ENCODE peak calls at places on chromosomes 2 and 18, in nine cellular contexts. One of them, this sample, is unnamed.

GRCh38 chr2:219002395-219003266 is 9.4 kb upstream of the CRYBA2 start:
- DNase-seq in GM19239: no peak
- DNase-seq in renal cortical epithelial cell: no peak
- DNase-seq in anterior cingulate cortex: no peak
- DNase-seq in activated CD8-positive, alpha-beta memory T cell treated with anti-CD3 and anti-CD28 coated beads for 24 hours: no peak
- DNase-seq in ELR: no peak
- DNase-seq in midbrain: no peak
- DNase-seq in astrocyte of the spinal cord: no peak
- DNase-seq in heart left ventricle: no peak
- DNase-seq in this sample: peak; percentile 78

GRCh38 chr2:149441255-149441654 is 110.9 kb downstream of the LYPD6 start:
- DNase-seq in GM19239: no peak
- DNase-seq in renal cortical epithelial cell: no peak
- DNase-seq in midbrain: no peak
- DNase-seq in astrocyte of the spinal cord: no peak
- DNase-seq in anterior cingulate cortex: no peak
- DNase-seq in ELR: no peak
- DNase-seq in activated CD8-positive, alpha-beta memory T cell treated with anti-CD3 and anti-CD28 coated beads for 24 hours: no peak
- DNase-seq in heart left ventricle: no peak
- DNase-seq in this sample: no peak

GRCh38 chr2:74549685-74549971 is 4.1 kb downstream of the LOXL3 start:
- DNase-seq in heart left ventricle: no peak
- DNase-seq in ELR: no peak
- DNase-seq in astrocyte of the spinal cord: no peak
- DNase-seq in GM19239: no peak
- DNase-seq in midbrain: no peak
- DNase-seq in activated CD8-positive, alpha-beta memory T cell treated with anti-CD3 and anti-CD28 coated beads for 24 hours: no peak
- DNase-seq in renal cortical epithelial cell: no peak
- DNase-seq in anterior cingulate cortex: no peak
- DNase-seq in this sample: no peak

GRCh38 chr2:55033921-55034320 is 16.3 kb downstream of the RTN4 start:
- DNase-seq in activated CD8-positive, alpha-beta memory T cell treated with anti-CD3 and anti-CD28 coated beads for 24 hours: no peak
- DNase-seq in anterior cingulate cortex: no peak
- DNase-seq in ELR: no peak
- DNase-seq in midbrain: no peak
- DNase-seq in GM19239: no peak
- DNase-seq in renal cortical epithelial cell: no peak
- DNase-seq in astrocyte of the spinal cord: no peak
- DNase-seq in heart left ventricle: no peak
- DNase-seq in this sample: no peak

GRCh38 chr2:75022516-75022915 is 64.1 kb downstream of the POLE4 start:
- DNase-seq in midbrain: no peak
- DNase-seq in anterior cingulate cortex: no peak
- DNase-seq in GM19239: no peak
- DNase-seq in heart left ventricle: no peak
- DNase-seq in activated CD8-positive, alpha-beta memory T cell treated with anti-CD3 and anti-CD28 coated beads for 24 hours: no peak
- DNase-seq in ELR: peak; percentile 68
- DNase-seq in renal cortical epithelial cell: peak; percentile 24
- DNase-seq in astrocyte of the spinal cord: peak; percentile 33
- DNase-seq in this sample: no peak

GRCh38 chr2:58350484-58350883 is 109.4 kb upstream of the FANCL start:
- DNase-seq in ELR: no peak
- DNase-seq in astrocyte of the spinal cord: no peak
- DNase-seq in GM19239: no peak
- DNase-seq in heart left ventricle: no peak
- DNase-seq in renal cortical epithelial cell: no peak
- DNase-seq in activated CD8-positive, alpha-beta memory T cell treated with anti-CD3 and anti-CD28 coated beads for 24 hours: no peak
- DNase-seq in midbrain: no peak
- DNase-seq in anterior cingulate cortex: no peak
- DNase-seq in this sample: peak; percentile 25

GRCh38 chr2:10297950-10298349 is 4.8 kb upstream of the HPCAL1 start:
- DNase-seq in midbrain: no peak
- DNase-seq in activated CD8-positive, alpha-beta memory T cell treated with anti-CD3 and anti-CD28 coated beads for 24 hours: peak; percentile 77
- DNase-seq in ELR: peak; percentile 98
- DNase-seq in heart left ventricle: peak; percentile 59
- DNase-seq in anterior cingulate cortex: no peak
- DNase-seq in astrocyte of the spinal cord: peak; percentile 71
- DNase-seq in GM19239: no peak
- DNase-seq in renal cortical epithelial cell: peak; percentile 87
- DNase-seq in this sample: no peak

GRCh38 chr2:232341739-232342126 is 36.8 kb upstream of the ALPP start:
- DNase-seq in GM19239: no peak
- DNase-seq in heart left ventricle: no peak
- DNase-seq in ELR: no peak
- DNase-seq in renal cortical epithelial cell: no peak
- DNase-seq in midbrain: no peak
- DNase-seq in activated CD8-positive, alpha-beta memory T cell treated with anti-CD3 and anti-CD28 coated beads for 24 hours: no peak
- DNase-seq in anterior cingulate cortex: no peak
- DNase-seq in astrocyte of the spinal cord: no peak
- DNase-seq in this sample: no peak

GRCh38 chr18:29711931-29712330 is 1330.6 kb downstream of the DSC3 start:
- DNase-seq in activated CD8-positive, alpha-beta memory T cell treated with anti-CD3 and anti-CD28 coated beads for 24 hours: no peak
- DNase-seq in heart left ventricle: no peak
- DNase-seq in ELR: no peak
- DNase-seq in renal cortical epithelial cell: no peak
- DNase-seq in GM19239: no peak
- DNase-seq in midbrain: no peak
- DNase-seq in anterior cingulate cortex: no peak
- DNase-seq in astrocyte of the spinal cord: no peak
- DNase-seq in this sample: no peak